ENCODE peak calls at places on chromosomes 5 and 9, in four cellular contexts. Q is activated naive CD4-positive, alpha-beta T cell; D is NCI-H2171; S is caudate nucleus. N is an unnamed sample.

GRCh38 chr5:33891731-33892418 is at the start of gene ADAMTS12:
- DNase-seq in Q (no peak), D (no peak), S (no peak), N (no peak)

GRCh38 chr5:36613771-36614656 is 7.6 kb downstream of the SLC1A3 start:
- DNase-seq in Q (no peak), D (no peak), S (no peak), N (no peak)

GRCh38 chr5:39835371-39835770 is 410.6 kb upstream of the DAB2 start:
- DNase-seq in Q (no peak), D (no peak), S (no peak), N (no peak)

GRCh38 chr9:138101444-138102234 is 224.1 kb downstream of the CACNA1B start:
- DNase-seq in Q (no peak), D (no peak), S (no peak), N (no peak)

GRCh38 chr5:94538260-94538659 is 80.1 kb downstream of the KIAA0825 start:
- DNase-seq in Q (no peak), D (no peak), S (no peak), N (no peak)

GRCh38 chr9:91474656-91475055 is 51.0 kb upstream of the NFIL3 start:
- DNase-seq in Q (no peak), D (no peak), S (no peak), N (no peak)

GRCh38 chr5:170306381-170306790 is 8.8 kb upstream of the LCP2 start:
- DNase-seq in Q (no peak), D (peak; percentile 45), S (no peak), N (no peak)

GRCh38 chr5:32504923-32505596 is 60.5 kb upstream of the ZFR start:
- DNase-seq in Q (no peak), D (peak; percentile 99), S (peak; percentile 9), N (peak; percentile 65)

GRCh38 chr5:167940911-167941310 is 350.5 kb upstream of the WWC1 start:
- DNase-seq in Q (no peak), D (no peak), S (no peak), N (no peak)

GRCh38 chr5:122741681-122742080 is 33.2 kb upstream of the SNX2 start:
- DNase-seq in Q (no peak), D (no peak), S (no peak), N (no peak)

GRCh38 chr5:180816608-180817534 is 14.3 kb upstream of the MGAT1 start:
- DNase-seq in Q (no peak), D (no peak), S (no peak), N (no peak)

GRCh38 chr5:134139891-134140469 is 25.5 kb downstream of the TCF7 start:
- DNase-seq in Q (no peak), D (no peak), S (no peak), N (no peak)

GRCh38 chr5:175025046-175025445 is 300.7 kb downstream of the MSX2 start:
- DNase-seq in Q (no peak), D (no peak), S (no peak), N (no peak)

GRCh38 chr5:148844433-148845279 is 18.2 kb downstream of the ADRB2 start:
- DNase-seq in Q (no peak), D (no peak), S (no peak), N (no peak)

GRCh38 chr5:167699434-167699833 is 592.0 kb upstream of the WWC1 start:
- DNase-seq in Q (no peak), D (no peak), S (no peak), N (no peak)

GRCh38 chr9:73143606-73144328 is 7.9 kb upstream of the ANXA1 start:
- DNase-seq in Q (no peak), D (no peak), S (no peak), N (no peak)

GRCh38 chr5:150508828-150509227 is 897 bp downstream of the NDST1 start:
- DNase-seq in Q (no peak), D (no peak), S (no peak), N (no peak)

GRCh38 chr9:109101810-109102209 is 17.9 kb downstream of the TMEM245 start:
- DNase-seq in Q (no peak), D (no peak), S (no peak), N (no peak)

GRCh38 chr5:172361566-172362238 is 78.1 kb upstream of the UBTD2 start:
- DNase-seq in Q (no peak), D (no peak), S (no peak), N (no peak)

GRCh38 chr9:79588488-79588887 is 16.7 kb downstream of the TLE4 start:
- DNase-seq in Q (no peak), D (no peak), S (no peak), N (no peak)

GRCh38 chr9:33025572-33026347 is 687 bp downstream of the DNAJA1 start:
- DNase-seq in Q (peak; percentile 64), D (peak; percentile 9), S (peak; percentile 60), N (no peak)

GRCh38 chr5:760363-761205 is 23.9 kb downstream of the ZDHHC11B start:
- DNase-seq in Q (no peak), D (no peak), S (no peak), N (no peak)

GRCh38 chr5:58582004-58582403 is 871 bp upstream of the RAB3C start:
- DNase-seq in Q (no peak), D (peak; percentile 12), S (no peak), N (peak; percentile 54)

GRCh38 chr9:8863886-8864881 is 1064.6 kb upstream of the DMAC1 start:
- DNase-seq in Q (no peak), D (no peak), S (no peak), N (no peak)

GRCh38 chr9:99101271-99101670 is 3.6 kb upstream of the TGFBR1 start:
- DNase-seq in Q (no peak), D (no peak), S (no peak), N (no peak)

GRCh38 chr5:154610321-154611154 is 132.5 kb upstream of the HAND1 start:
- DNase-seq in Q (peak; percentile 36), D (peak; percentile 51), S (peak; percentile 23), N (peak; percentile 41)

GRCh38 chr9:70576121-70576520 is 161.7 kb upstream of the KLF9 start:
- DNase-seq in Q (no peak), D (no peak), S (no peak), N (no peak)

GRCh38 chr9:113770396-113770795 is 105.7 kb upstream of the ZNF618 start:
- DNase-seq in Q (no peak), D (no peak), S (no peak), N (no peak)

GRCh38 chr9:129607026-129607397 is 13.9 kb downstream of the C9orf50 start:
- DNase-seq in Q (no peak), D (peak; percentile 96), S (no peak), N (no peak)

GRCh38 chr9:28808042-28808441 is 1234.8 kb upstream of the C9orf72 start:
- DNase-seq in Q (no peak), D (no peak), S (no peak), N (no peak)

GRCh38 chr9:97560851-97561250 is 59.4 kb downstream of the TMOD1 start:
- DNase-seq in Q (no peak), D (no peak), S (no peak), N (no peak)

GRCh38 chr9:136244116-136244775 is 1.4 kb downstream of the QSOX2 start:
- DNase-seq in Q (no peak), D (no peak), S (no peak), N (no peak)

GRCh38 chr5:96997265-96997859 is 61.5 kb downstream of the LNPEP start:
- DNase-seq in Q (no peak), D (no peak), S (no peak), N (peak; percentile 4)

GRCh38 chr9:34139477-34140146 is 13.1 kb upstream of the DCAF12 start:
- DNase-seq in Q (no peak), D (no peak), S (no peak), N (no peak)

GRCh38 chr9:63817622-63818518 is 1467.1 kb downstream of the FOXD4L5 start:
- DNase-seq in Q (no peak), D (no peak), S (no peak), N (no peak)